ENCODE peak calls at places on chromosomes 16 and 17, in eight cellular contexts. One of them, this sample, is unnamed.

GRCh38 chr16:89784409-89784808 is 32.0 kb downstream of the FANCA start:
- DNase-seq in cardiac muscle cell: no peak
- DNase-seq in dorsolateral prefrontal cortex: no peak
- DNase-seq in left ventricle myocardium inferior: no peak
- DNase-seq in epithelial cell of esophagus: no peak
- DNase-seq in astrocyte of the cerebellum: no peak
- DNase-seq in lower leg skin: no peak
- DNase-seq in IMR-90: no peak
- DNase-seq in this sample: no peak

GRCh38 chr17:40910441-40910841 is 25.4 kb upstream of the KRT20 start:
- DNase-seq in cardiac muscle cell: no peak
- DNase-seq in dorsolateral prefrontal cortex: no peak
- DNase-seq in left ventricle myocardium inferior: no peak
- DNase-seq in epithelial cell of esophagus: peak
- DNase-seq in astrocyte of the cerebellum: no peak
- DNase-seq in lower leg skin: no peak
- DNase-seq in IMR-90: peak
- DNase-seq in this sample: no peak

GRCh38 chr16:65375651-65376050 is 253.8 kb upstream of the CDH11 start:
- DNase-seq in cardiac muscle cell: no peak
- DNase-seq in dorsolateral prefrontal cortex: no peak
- DNase-seq in left ventricle myocardium inferior: no peak
- DNase-seq in epithelial cell of esophagus: peak
- DNase-seq in astrocyte of the cerebellum: no peak
- DNase-seq in lower leg skin: no peak
- DNase-seq in IMR-90: peak
- DNase-seq in this sample: no peak

GRCh38 chr16:89050868-89051311 is 42.8 kb upstream of the ACSF3 start:
- DNase-seq in cardiac muscle cell: no peak
- DNase-seq in dorsolateral prefrontal cortex: no peak
- DNase-seq in left ventricle myocardium inferior: no peak
- DNase-seq in epithelial cell of esophagus: no peak
- DNase-seq in astrocyte of the cerebellum: no peak
- DNase-seq in lower leg skin: no peak
- DNase-seq in IMR-90: no peak
- DNase-seq in this sample: no peak

GRCh38 chr16:87657621-87658192 is 55.4 kb downstream of the JPH3 start:
- DNase-seq in cardiac muscle cell: no peak
- DNase-seq in dorsolateral prefrontal cortex: no peak
- DNase-seq in left ventricle myocardium inferior: no peak
- DNase-seq in epithelial cell of esophagus: peak
- DNase-seq in astrocyte of the cerebellum: no peak
- DNase-seq in lower leg skin: no peak
- DNase-seq in IMR-90: no peak
- DNase-seq in this sample: no peak

GRCh38 chr17:1872976-1873375 is 43.2 kb downstream of the RPA1 start:
- DNase-seq in cardiac muscle cell: no peak
- DNase-seq in dorsolateral prefrontal cortex: no peak
- DNase-seq in left ventricle myocardium inferior: no peak
- DNase-seq in epithelial cell of esophagus: no peak
- DNase-seq in astrocyte of the cerebellum: no peak
- DNase-seq in lower leg skin: no peak
- DNase-seq in IMR-90: no peak
- DNase-seq in this sample: no peak

GRCh38 chr17:14372905-14373559 is 72.2 kb downstream of the HS3ST3B1 start:
- DNase-seq in cardiac muscle cell: peak
- DNase-seq in dorsolateral prefrontal cortex: no peak
- DNase-seq in left ventricle myocardium inferior: no peak
- DNase-seq in epithelial cell of esophagus: no peak
- DNase-seq in astrocyte of the cerebellum: no peak
- DNase-seq in lower leg skin: no peak
- DNase-seq in IMR-90: no peak
- DNase-seq in this sample: no peak

GRCh38 chr16:55876854-55877253 is 1.7 kb upstream of the CES5A start:
- DNase-seq in cardiac muscle cell: no peak
- DNase-seq in dorsolateral prefrontal cortex: no peak
- DNase-seq in left ventricle myocardium inferior: no peak
- DNase-seq in epithelial cell of esophagus: no peak
- DNase-seq in astrocyte of the cerebellum: peak
- DNase-seq in lower leg skin: no peak
- DNase-seq in IMR-90: peak
- DNase-seq in this sample: no peak

GRCh38 chr16:74321356-74321755 is 24.7 kb downstream of the PSMD7 start:
- DNase-seq in cardiac muscle cell: no peak
- DNase-seq in dorsolateral prefrontal cortex: no peak
- DNase-seq in left ventricle myocardium inferior: no peak
- DNase-seq in epithelial cell of esophagus: no peak
- DNase-seq in astrocyte of the cerebellum: no peak
- DNase-seq in lower leg skin: no peak
- DNase-seq in IMR-90: no peak
- DNase-seq in this sample: no peak

GRCh38 chr16:11603331-11603750 is 16.6 kb upstream of the LITAF start:
- DNase-seq in cardiac muscle cell: no peak
- DNase-seq in dorsolateral prefrontal cortex: no peak
- DNase-seq in left ventricle myocardium inferior: peak
- DNase-seq in epithelial cell of esophagus: no peak
- DNase-seq in astrocyte of the cerebellum: no peak
- DNase-seq in lower leg skin: no peak
- DNase-seq in IMR-90: no peak
- DNase-seq in this sample: peak

GRCh38 chr17:79837888-79838540 is 1.2 kb downstream of the CBX4 start:
- DNase-seq in cardiac muscle cell: no peak
- DNase-seq in dorsolateral prefrontal cortex: no peak
- DNase-seq in left ventricle myocardium inferior: no peak
- DNase-seq in epithelial cell of esophagus: peak
- DNase-seq in astrocyte of the cerebellum: no peak
- DNase-seq in lower leg skin: peak
- DNase-seq in IMR-90: no peak
- DNase-seq in this sample: no peak

GRCh38 chr16:10465821-10466220 is 80.0 kb downstream of the ATF7IP2 start:
- DNase-seq in cardiac muscle cell: no peak
- DNase-seq in dorsolateral prefrontal cortex: no peak
- DNase-seq in left ventricle myocardium inferior: no peak
- DNase-seq in epithelial cell of esophagus: no peak
- DNase-seq in astrocyte of the cerebellum: no peak
- DNase-seq in lower leg skin: no peak
- DNase-seq in IMR-90: peak
- DNase-seq in this sample: no peak

GRCh38 chr17:36495076-36495578 is 8.6 kb downstream of the ZNHIT3 start:
- DNase-seq in cardiac muscle cell: no peak
- DNase-seq in dorsolateral prefrontal cortex: no peak
- DNase-seq in left ventricle myocardium inferior: no peak
- DNase-seq in epithelial cell of esophagus: no peak
- DNase-seq in astrocyte of the cerebellum: no peak
- DNase-seq in lower leg skin: no peak
- DNase-seq in IMR-90: no peak
- DNase-seq in this sample: no peak

GRCh38 chr17:73594598-73594997 is 49.6 kb downstream of the SDK2 start:
- DNase-seq in cardiac muscle cell: no peak
- DNase-seq in dorsolateral prefrontal cortex: no peak
- DNase-seq in left ventricle myocardium inferior: no peak
- DNase-seq in epithelial cell of esophagus: no peak
- DNase-seq in astrocyte of the cerebellum: no peak
- DNase-seq in lower leg skin: no peak
- DNase-seq in IMR-90: no peak
- DNase-seq in this sample: no peak

GRCh38 chr16:89909777-89910716 is 8.6 kb upstream of the MC1R start:
- DNase-seq in cardiac muscle cell: peak
- DNase-seq in dorsolateral prefrontal cortex: peak
- DNase-seq in left ventricle myocardium inferior: peak
- DNase-seq in epithelial cell of esophagus: peak
- DNase-seq in astrocyte of the cerebellum: no peak
- DNase-seq in lower leg skin: peak
- DNase-seq in IMR-90: peak
- DNase-seq in this sample: peak

GRCh38 chr17:32161506-32162365 is 19.4 kb downstream of the RHOT1 start:
- DNase-seq in cardiac muscle cell: no peak
- DNase-seq in dorsolateral prefrontal cortex: no peak
- DNase-seq in left ventricle myocardium inferior: no peak
- DNase-seq in epithelial cell of esophagus: peak
- DNase-seq in astrocyte of the cerebellum: peak
- DNase-seq in lower leg skin: no peak
- DNase-seq in IMR-90: peak
- DNase-seq in this sample: no peak

GRCh38 chr17:33778505-33779398 is 476.3 kb upstream of the CCL2 start:
- DNase-seq in cardiac muscle cell: peak
- DNase-seq in dorsolateral prefrontal cortex: no peak
- DNase-seq in left ventricle myocardium inferior: peak
- DNase-seq in epithelial cell of esophagus: peak
- DNase-seq in astrocyte of the cerebellum: peak
- DNase-seq in lower leg skin: peak
- DNase-seq in IMR-90: peak
- DNase-seq in this sample: no peak

GRCh38 chr16:19085679-19086200 is 18.3 kb downstream of the COQ7 start:
- DNase-seq in cardiac muscle cell: peak
- DNase-seq in dorsolateral prefrontal cortex: no peak
- DNase-seq in left ventricle myocardium inferior: no peak
- DNase-seq in epithelial cell of esophagus: no peak
- DNase-seq in astrocyte of the cerebellum: no peak
- DNase-seq in lower leg skin: no peak
- DNase-seq in IMR-90: no peak
- DNase-seq in this sample: no peak
- H3K4me3 ChIP-seq in cardiac muscle cell: no peak
- H3K4me3 ChIP-seq in dorsolateral prefrontal cortex: peak
- H3K4me3 ChIP-seq in left ventricle myocardium inferior: peak
- H3K4me3 ChIP-seq in epithelial cell of esophagus: no peak
- H3K4me3 ChIP-seq in astrocyte of the cerebellum: no peak
- H3K4me3 ChIP-seq in lower leg skin: no peak
- H3K4me3 ChIP-seq in IMR-90: no peak
- H3K4me3 ChIP-seq in this sample: no peak

GRCh38 chr17:64300566-64300965 is 37.5 kb upstream of the TEX2 start:
- DNase-seq in cardiac muscle cell: no peak
- DNase-seq in dorsolateral prefrontal cortex: no peak
- DNase-seq in left ventricle myocardium inferior: no peak
- DNase-seq in epithelial cell of esophagus: no peak
- DNase-seq in astrocyte of the cerebellum: no peak
- DNase-seq in lower leg skin: no peak
- DNase-seq in IMR-90: no peak
- DNase-seq in this sample: no peak
- TF ChIP-seq CTCF in cardiac muscle cell: no peak
- TF ChIP-seq CTCF in dorsolateral prefrontal cortex: no peak
- TF ChIP-seq CTCF in left ventricle myocardium inferior: no peak
- TF ChIP-seq CTCF in epithelial cell of esophagus: no peak
- TF ChIP-seq CTCF in astrocyte of the cerebellum: no peak
- TF ChIP-seq CTCF in lower leg skin: no peak
- TF ChIP-seq CTCF in IMR-90: no peak
- TF ChIP-seq CTCF in this sample: no peak

DNA sequence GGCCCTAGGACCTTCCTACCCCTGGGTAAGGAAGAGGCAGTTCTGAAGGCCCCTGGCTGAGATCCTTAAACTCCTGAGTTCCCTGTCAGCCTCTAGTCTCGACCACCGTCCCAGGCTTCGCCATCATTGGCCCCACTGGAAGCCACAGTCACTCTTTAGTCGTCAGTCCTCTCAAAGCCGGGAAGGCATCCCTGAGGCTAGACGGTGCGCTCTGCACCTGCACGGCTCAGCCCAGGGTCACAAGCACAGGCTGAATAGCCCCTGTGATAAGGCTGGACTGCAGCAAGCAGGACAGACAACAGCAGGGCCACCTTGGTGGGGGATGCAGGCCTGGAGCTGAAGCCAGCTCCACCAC is 3.3 kb upstream of the HEXIM1 start:
- DNase-seq in cardiac muscle cell: no peak
- DNase-seq in dorsolateral prefrontal cortex: no peak
- DNase-seq in left ventricle myocardium inferior: peak
- DNase-seq in epithelial cell of esophagus: no peak
- DNase-seq in astrocyte of the cerebellum: no peak
- DNase-seq in lower leg skin: no peak
- DNase-seq in IMR-90: no peak
- DNase-seq in this sample: no peak
- H3K4me3 ChIP-seq in cardiac muscle cell: no peak
- H3K4me3 ChIP-seq in dorsolateral prefrontal cortex: peak
- H3K4me3 ChIP-seq in left ventricle myocardium inferior: peak
- H3K4me3 ChIP-seq in epithelial cell of esophagus: no peak
- H3K4me3 ChIP-seq in astrocyte of the cerebellum: no peak
- H3K4me3 ChIP-seq in lower leg skin: no peak
- H3K4me3 ChIP-seq in IMR-90: no peak
- H3K4me3 ChIP-seq in this sample: peak

GRCh38 chr17:38604479-38605229 is 1.1 kb downstream of the SRCIN1 start:
- DNase-seq in cardiac muscle cell: peak
- DNase-seq in dorsolateral prefrontal cortex: peak
- DNase-seq in left ventricle myocardium inferior: no peak
- DNase-seq in epithelial cell of esophagus: no peak
- DNase-seq in astrocyte of the cerebellum: no peak
- DNase-seq in lower leg skin: no peak
- DNase-seq in IMR-90: no peak
- DNase-seq in this sample: no peak

GRCh38 chr17:38605230-38605851 is 411 bp downstream of the SRCIN1 start:
- DNase-seq in cardiac muscle cell: no peak
- DNase-seq in dorsolateral prefrontal cortex: no peak
- DNase-seq in left ventricle myocardium inferior: no peak
- DNase-seq in epithelial cell of esophagus: no peak
- DNase-seq in astrocyte of the cerebellum: no peak
- DNase-seq in lower leg skin: no peak
- DNase-seq in IMR-90: no peak
- DNase-seq in this sample: no peak

GRCh38 chr17:38605852-38606645 is at the start of gene SRCIN1:
- DNase-seq in cardiac muscle cell: peak
- DNase-seq in dorsolateral prefrontal cortex: peak
- DNase-seq in left ventricle myocardium inferior: peak
- DNase-seq in epithelial cell of esophagus: peak
- DNase-seq in astrocyte of the cerebellum: no peak
- DNase-seq in lower leg skin: no peak
- DNase-seq in IMR-90: peak
- DNase-seq in this sample: peak

GRCh38 chr17:38608648-38609047 is 2.9 kb upstream of the SRCIN1 start:
- DNase-seq in cardiac muscle cell: no peak
- DNase-seq in dorsolateral prefrontal cortex: no peak
- DNase-seq in left ventricle myocardium inferior: no peak
- DNase-seq in epithelial cell of esophagus: peak
- DNase-seq in astrocyte of the cerebellum: no peak
- DNase-seq in lower leg skin: no peak
- DNase-seq in IMR-90: no peak
- DNase-seq in this sample: peak

DNA sequence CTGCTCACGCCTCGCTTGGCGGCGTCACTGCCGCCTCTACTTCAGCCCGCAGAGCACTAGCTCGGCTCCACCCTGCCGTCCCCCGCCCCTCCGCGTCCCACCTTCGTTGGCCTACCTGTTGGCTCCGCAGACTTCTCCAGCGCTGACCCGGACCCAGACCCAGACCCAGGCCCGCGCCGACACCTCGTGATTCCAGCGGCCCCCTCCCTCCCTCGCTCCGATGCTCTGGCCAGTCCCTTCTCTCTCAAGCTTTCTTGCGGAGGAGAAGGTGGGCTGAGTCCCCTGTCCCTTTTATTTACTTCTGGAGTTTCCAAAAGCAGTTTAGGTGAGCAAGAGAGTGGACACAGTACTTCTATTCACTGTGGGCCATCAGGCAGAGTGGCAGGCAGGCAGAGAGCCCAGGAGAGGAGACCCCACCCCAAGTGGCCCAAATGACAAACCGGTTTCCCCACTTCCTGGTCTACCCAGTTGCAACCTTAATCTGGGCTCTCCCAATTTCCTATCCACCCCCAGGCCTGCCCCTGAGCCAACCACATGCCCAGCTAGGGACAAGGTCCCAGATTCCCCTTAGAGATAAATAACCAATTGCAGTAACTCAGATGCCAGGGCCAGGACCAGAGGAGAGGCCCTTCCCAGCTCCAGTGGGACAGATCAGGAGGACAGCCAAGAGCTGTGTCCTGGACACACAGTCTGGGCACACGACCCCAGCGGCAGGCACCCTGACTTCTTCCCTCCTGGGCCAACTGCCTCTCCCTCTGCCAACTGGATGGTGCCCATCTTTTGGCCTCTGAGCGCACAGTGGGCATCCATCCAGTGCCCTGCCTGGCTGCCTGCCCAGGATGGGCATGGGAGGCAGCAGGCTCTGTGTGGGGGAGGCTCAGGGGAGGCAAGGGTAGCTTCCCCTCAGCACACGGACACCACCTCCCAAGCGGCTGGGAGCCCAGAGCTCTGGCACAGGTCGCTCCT is 1.2 kb upstream of the SRCIN1 start:
- DNase-seq in cardiac muscle cell: no peak
- DNase-seq in dorsolateral prefrontal cortex: peak
- DNase-seq in left ventricle myocardium inferior: peak
- DNase-seq in epithelial cell of esophagus: no peak
- DNase-seq in astrocyte of the cerebellum: no peak
- DNase-seq in lower leg skin: no peak
- DNase-seq in IMR-90: no peak
- DNase-seq in this sample: no peak
- TF ChIP-seq CTCF in cardiac muscle cell: no peak
- TF ChIP-seq CTCF in dorsolateral prefrontal cortex: no peak
- TF ChIP-seq CTCF in left ventricle myocardium inferior: no peak
- TF ChIP-seq CTCF in epithelial cell of esophagus: no peak
- TF ChIP-seq CTCF in astrocyte of the cerebellum: no peak
- TF ChIP-seq CTCF in lower leg skin: no peak
- TF ChIP-seq CTCF in IMR-90: no peak
- TF ChIP-seq CTCF in this sample: no peak